ENCODE peak calls at places on chromosomes 3 and 15, in seven cellular contexts. One of them, this sample, is unnamed.

GRCh38 chr3:118772036-118773030 is 262.3 kb downstream of the IGSF11 start:
- DNase-seq in activated CD4-positive, alpha-beta T cell treated with anti-CD3 and anti-CD28 coated beads, Interleukin-2, amount 50 U/mL, for 1 hour: no peak
- DNase-seq in astrocyte of the spinal cord: peak; percentile 2
- DNase-seq in anterior cingulate cortex: no peak
- DNase-seq in NCI-H1092: no peak
- DNase-seq in stomach: no peak
- DNase-seq in Daoy: peak; percentile 53
- DNase-seq in this sample: no peak

GRCh38 chr3:42855547-42856380 is 19.9 kb downstream of the CYP8B1 start:
- DNase-seq in activated CD4-positive, alpha-beta T cell treated with anti-CD3 and anti-CD28 coated beads, Interleukin-2, amount 50 U/mL, for 1 hour: no peak
- DNase-seq in stomach: no peak
- DNase-seq in anterior cingulate cortex: no peak
- DNase-seq in Daoy: no peak
- DNase-seq in NCI-H1092: no peak
- DNase-seq in astrocyte of the spinal cord: no peak
- DNase-seq in this sample: no peak

GRCh38 chr3:69747511-69748248 is 8.4 kb downstream of the MITF start:
- DNase-seq in astrocyte of the spinal cord: no peak
- DNase-seq in stomach: no peak
- DNase-seq in Daoy: no peak
- DNase-seq in NCI-H1092: no peak
- DNase-seq in anterior cingulate cortex: no peak
- DNase-seq in activated CD4-positive, alpha-beta T cell treated with anti-CD3 and anti-CD28 coated beads, Interleukin-2, amount 50 U/mL, for 1 hour: no peak
- DNase-seq in this sample: no peak

GRCh38 chr15:69673236-69673881 is 220.7 kb downstream of the RPLP1 start:
- DNase-seq in stomach: no peak
- DNase-seq in activated CD4-positive, alpha-beta T cell treated with anti-CD3 and anti-CD28 coated beads, Interleukin-2, amount 50 U/mL, for 1 hour: no peak
- DNase-seq in Daoy: no peak
- DNase-seq in astrocyte of the spinal cord: no peak
- DNase-seq in anterior cingulate cortex: no peak
- DNase-seq in NCI-H1092: no peak
- DNase-seq in this sample: no peak

GRCh38 chr3:4729061-4729973 is 236.2 kb downstream of the ITPR1 start:
- DNase-seq in anterior cingulate cortex: no peak
- DNase-seq in Daoy: no peak
- DNase-seq in astrocyte of the spinal cord: no peak
- DNase-seq in NCI-H1092: no peak
- DNase-seq in stomach: no peak
- DNase-seq in activated CD4-positive, alpha-beta T cell treated with anti-CD3 and anti-CD28 coated beads, Interleukin-2, amount 50 U/mL, for 1 hour: no peak
- DNase-seq in this sample: no peak

GRCh38 chr15:51097553-51098330 is 3.0 kb upstream of the TNFAIP8L3 start:
- DNase-seq in activated CD4-positive, alpha-beta T cell treated with anti-CD3 and anti-CD28 coated beads, Interleukin-2, amount 50 U/mL, for 1 hour: no peak
- DNase-seq in anterior cingulate cortex: no peak
- DNase-seq in stomach: no peak
- DNase-seq in Daoy: peak; percentile 84
- DNase-seq in astrocyte of the spinal cord: peak; percentile 60
- DNase-seq in NCI-H1092: no peak
- DNase-seq in this sample: peak; percentile 73

GRCh38 chr3:161475905-161476304 is 20.7 kb upstream of the OTOL1 start:
- DNase-seq in NCI-H1092: no peak
- DNase-seq in Daoy: peak; percentile 17
- DNase-seq in astrocyte of the spinal cord: peak; percentile 18
- DNase-seq in anterior cingulate cortex: no peak
- DNase-seq in activated CD4-positive, alpha-beta T cell treated with anti-CD3 and anti-CD28 coated beads, Interleukin-2, amount 50 U/mL, for 1 hour: no peak
- DNase-seq in stomach: no peak
- DNase-seq in this sample: no peak

GRCh38 chr3:168134931-168135330 is 39.2 kb upstream of the GOLIM4 start:
- DNase-seq in anterior cingulate cortex: no peak
- DNase-seq in NCI-H1092: no peak
- DNase-seq in Daoy: no peak
- DNase-seq in activated CD4-positive, alpha-beta T cell treated with anti-CD3 and anti-CD28 coated beads, Interleukin-2, amount 50 U/mL, for 1 hour: no peak
- DNase-seq in astrocyte of the spinal cord: no peak
- DNase-seq in stomach: no peak
- DNase-seq in this sample: no peak

GRCh38 chr3:39531066-39531465 is 63.6 kb downstream of the MOBP start:
- DNase-seq in NCI-H1092: no peak
- DNase-seq in activated CD4-positive, alpha-beta T cell treated with anti-CD3 and anti-CD28 coated beads, Interleukin-2, amount 50 U/mL, for 1 hour: no peak
- DNase-seq in anterior cingulate cortex: no peak
- DNase-seq in Daoy: no peak
- DNase-seq in astrocyte of the spinal cord: no peak
- DNase-seq in stomach: no peak
- DNase-seq in this sample: no peak

GRCh38 chr15:77409259-77410156 is 10.4 kb downstream of the PEAK1 start:
- DNase-seq in NCI-H1092: no peak
- DNase-seq in astrocyte of the spinal cord: no peak
- DNase-seq in anterior cingulate cortex: no peak
- DNase-seq in stomach: no peak
- DNase-seq in Daoy: no peak
- DNase-seq in activated CD4-positive, alpha-beta T cell treated with anti-CD3 and anti-CD28 coated beads, Interleukin-2, amount 50 U/mL, for 1 hour: no peak
- DNase-seq in this sample: no peak

GRCh38 chr3:180619723-180620122 is 17.8 kb downstream of the TTC14 start:
- DNase-seq in Daoy: no peak
- DNase-seq in anterior cingulate cortex: no peak
- DNase-seq in activated CD4-positive, alpha-beta T cell treated with anti-CD3 and anti-CD28 coated beads, Interleukin-2, amount 50 U/mL, for 1 hour: no peak
- DNase-seq in astrocyte of the spinal cord: peak; percentile 76
- DNase-seq in stomach: no peak
- DNase-seq in NCI-H1092: no peak
- DNase-seq in this sample: no peak

GRCh38 chr3:177332955-177333354 is 135.7 kb upstream of the TBL1XR1 start:
- DNase-seq in astrocyte of the spinal cord: no peak
- DNase-seq in activated CD4-positive, alpha-beta T cell treated with anti-CD3 and anti-CD28 coated beads, Interleukin-2, amount 50 U/mL, for 1 hour: no peak
- DNase-seq in stomach: no peak
- DNase-seq in anterior cingulate cortex: no peak
- DNase-seq in Daoy: no peak
- DNase-seq in NCI-H1092: no peak
- DNase-seq in this sample: no peak

GRCh38 chr3:117019082-117019713 is 309.6 kb downstream of the TUSC7 start:
- DNase-seq in activated CD4-positive, alpha-beta T cell treated with anti-CD3 and anti-CD28 coated beads, Interleukin-2, amount 50 U/mL, for 1 hour: no peak
- DNase-seq in NCI-H1092: peak; percentile 66
- DNase-seq in stomach: peak; percentile 64
- DNase-seq in anterior cingulate cortex: peak; percentile 65
- DNase-seq in astrocyte of the spinal cord: peak; percentile 62
- DNase-seq in Daoy: peak; percentile 41
- DNase-seq in this sample: peak; percentile 41

This sample was measured in AG08396.